ENCODE peak calls at places on chromosomes 7 and 10, in seven cellular contexts. J, Z, S, P, Q, A and N are unnamed samples.
A peak's percentile ranks its signal among the peaks of the same experiment; 100 is the strongest.

GRCh38 chr10:62323751-62324150 is 50.4 kb upstream of the ZNF365 start:
- DNase-seq in J (no peak), Z (no peak), S (peak; percentile 19), P (no peak), Q (no peak), A (no peak), N (peak; percentile 15)

GRCh38 chr7:95246935-95247370 is 77.4 kb downstream of the PON1 start:
- DNase-seq in J (peak; percentile 70), Z (peak; percentile 86), S (peak; percentile 6), P (peak; percentile 67), Q (no peak), A (peak; percentile 25), N (peak; percentile 50)

GRCh38 chr10:101467286-101467770 is 113.4 kb downstream of the BTRC start:
- DNase-seq in J (no peak), Z (peak; percentile 83), S (peak; percentile 26), P (peak; percentile 56), Q (peak; percentile 7), A (no peak), N (peak; percentile 75)

GRCh38 chr7:142327555-142327954 is 69.7 kb upstream of the PRSS58 start:
- DNase-seq in J (no peak), Z (no peak), S (no peak), P (peak; percentile 92), Q (no peak), A (no peak), N (no peak)

GRCh38 chr10:86400705-86401587 is 34.4 kb upstream of the GRID1 start:
- DNase-seq in J (peak; percentile 81), Z (no peak), S (no peak), P (peak; percentile 72), Q (peak; percentile 71), A (peak; percentile 80), N (peak; percentile 28)

GRCh38 chr7:80890391-80890790 is 28.5 kb downstream of the SEMA3C start:
- DNase-seq in J (no peak), Z (peak; percentile 75), S (no peak), P (no peak), Q (no peak), A (no peak), N (no peak)

GRCh38 chr7:133695976-133696531 is 431.1 kb upstream of the LRGUK start:
- DNase-seq in J (no peak), Z (no peak), S (no peak), P (no peak), Q (no peak), A (no peak), N (no peak)

GRCh38 chr7:143202161-143202560 is 18.9 kb downstream of the TAS2R39 start:
- DNase-seq in J (no peak), Z (no peak), S (no peak), P (no peak), Q (no peak), A (no peak), N (no peak)

GRCh38 chr10:128875955-128876354 is 591.1 kb upstream of the MGMT start:
- DNase-seq in J (peak; percentile 77), Z (peak; percentile 45), S (no peak), P (no peak), Q (no peak), A (no peak), N (peak; percentile 3)

GRCh38 chr10:29955308-29955935 is 104.0 kb downstream of the JCAD start:
- DNase-seq in J (no peak), Z (no peak), S (no peak), P (no peak), Q (no peak), A (no peak), N (peak; percentile 13)

GRCh38 chr7:106915873-106916272 is 50.8 kb downstream of the PIK3CG start:
- DNase-seq in J (no peak), Z (no peak), S (no peak), P (no peak), Q (no peak), A (no peak), N (no peak)

GRCh38 chr10:92594194-92594593 is 1.3 kb downstream of the KIF11 start:
- DNase-seq in J (no peak), Z (no peak), S (no peak), P (no peak), Q (no peak), A (no peak), N (peak; percentile 5)

GRCh38 chr10:19815478-19816419 is 483 bp upstream of the PLXDC2 start:
- DNase-seq in J (peak; percentile 91), Z (peak; percentile 85), S (no peak), P (peak; percentile 58), Q (no peak), A (peak; percentile 40), N (peak; percentile 24)

GRCh38 chr10:19816420-19817250 is at the start of gene PLXDC2:
- DNase-seq in J (peak; percentile 77), Z (peak; percentile 66), S (no peak), P (peak; percentile 16), Q (no peak), A (peak; percentile 18), N (peak; percentile 65)

GRCh38 chr10:19817251-19818046 is 1.2 kb downstream of the PLXDC2 start:
- DNase-seq in J (peak; percentile 72), Z (peak; percentile 34), S (no peak), P (peak; percentile 11), Q (no peak), A (peak; percentile 29), N (peak; percentile 10)

GRCh38 chr10:19815036-19815435 is 1.2 kb upstream of the PLXDC2 start:
- DNase-seq in J (no peak), Z (no peak), S (no peak), P (no peak), Q (no peak), A (no peak), N (no peak)

DNA sequence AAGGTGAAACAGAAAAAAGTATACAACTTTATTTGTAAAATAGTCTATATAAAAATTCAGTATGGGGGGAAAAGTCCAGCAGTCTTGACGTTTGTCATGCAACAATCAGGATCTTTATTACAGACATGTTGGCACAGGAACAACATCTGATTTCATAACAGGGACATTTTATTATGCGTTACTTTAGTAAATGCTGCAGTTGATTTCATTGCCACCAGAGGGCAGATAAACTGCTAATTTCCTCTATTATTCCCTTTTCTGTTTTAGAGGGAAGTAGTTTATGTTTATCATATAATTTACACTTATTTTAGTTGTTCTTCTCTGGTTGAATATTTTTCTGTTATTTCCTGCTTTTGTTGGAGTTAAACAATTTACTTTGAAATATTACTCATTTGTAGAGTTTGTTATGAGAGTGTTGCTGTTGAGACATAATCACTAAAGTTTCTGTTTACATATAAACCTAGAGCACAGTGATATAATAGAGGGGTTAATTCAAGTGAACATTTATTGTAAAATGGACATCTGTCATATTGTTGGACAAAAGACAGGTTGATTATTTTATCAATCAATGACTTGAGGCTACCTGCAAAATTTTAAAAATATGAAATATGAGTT is 3.3 kb downstream of the PLXDC2 start:
- DNase-seq in J (no peak), Z (peak; percentile 76), S (no peak), P (no peak), Q (no peak), A (no peak), N (peak; percentile 66)
- H3K4me3 ChIP-seq in J (peak overlapping the region; percentile 87), Z (peak overlapping the region; percentile 70), S (no peak overlapping the region), P (no peak overlapping the region), Q (no peak overlapping the region), A (no peak overlapping the region), N (no peak overlapping the region)

GRCh38 chr10:24902400-24902728 is 50.0 kb downstream of the PRTFDC1 start:
- DNase-seq in J (no peak), Z (no peak), S (no peak), P (no peak), Q (no peak), A (no peak), N (no peak)

GRCh38 chr10:24901686-24902399 is 50.6 kb downstream of the PRTFDC1 start:
- DNase-seq in J (no peak), Z (peak; percentile 98), S (peak; percentile 77), P (peak; percentile 24), Q (no peak), A (peak; percentile 40), N (peak; percentile 93)

GRCh38 chr10:24907956-24908355 is 44.5 kb downstream of the PRTFDC1 start:
- DNase-seq in J (no peak), Z (no peak), S (no peak), P (no peak), Q (no peak), A (no peak), N (no peak)

GRCh38 chr10:24906372-24906771 is 46.0 kb downstream of the PRTFDC1 start:
- DNase-seq in J (no peak), Z (no peak), S (no peak), P (no peak), Q (no peak), A (no peak), N (no peak)

DNA sequence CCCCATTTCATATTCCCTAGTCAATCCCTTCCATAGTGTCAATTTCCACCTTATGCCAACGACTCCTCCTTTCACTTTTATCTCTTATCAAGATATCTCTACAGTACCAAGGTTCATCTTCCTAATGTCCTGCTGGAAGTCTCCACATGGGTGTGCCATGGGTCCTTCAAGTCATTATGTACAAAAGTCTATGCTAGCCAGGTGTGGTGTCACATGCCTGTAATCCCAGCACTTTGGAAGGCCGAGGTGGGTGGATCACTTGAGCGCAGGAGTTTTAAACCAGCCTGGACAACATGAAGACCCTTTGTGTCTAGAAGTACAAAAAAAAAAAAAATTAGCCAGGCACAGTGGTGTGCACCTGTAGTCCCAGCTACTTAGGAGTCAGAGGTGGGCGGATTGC is 47.6 kb downstream of the PRTFDC1 start:
- DNase-seq in J (no peak), Z (no peak), S (no peak), P (no peak), Q (no peak), A (no peak), N (no peak)
- TF ChIP-seq CTCF in J (no peak), Z (no peak), S (no peak), P (no peak), Q (no peak), A (no peak), N (no peak)

GRCh38 chr10:21811245-21811585 is 192.3 kb downstream of the DNAJC1 start:
- DNase-seq in J (no peak), Z (no peak), S (no peak), P (no peak), Q (no peak), A (no peak), N (no peak)

GRCh38 chr10:21810582-21811244 is 192.8 kb downstream of the DNAJC1 start:
- DNase-seq in J (no peak), Z (no peak), S (no peak), P (no peak), Q (no peak), A (no peak), N (no peak)

GRCh38 chr10:21808525-21808924 is 195.0 kb downstream of the DNAJC1 start:
- DNase-seq in J (no peak), Z (no peak), S (no peak), P (no peak), Q (no peak), A (no peak), N (no peak)

GRCh38 chr10:21803374-21803773 is 200.2 kb downstream of the DNAJC1 start:
- DNase-seq in J (no peak), Z (no peak), S (no peak), P (no peak), Q (no peak), A (no peak), N (no peak)

GRCh38 chr10:21807162-21807561 is 196.4 kb downstream of the DNAJC1 start:
- DNase-seq in J (no peak), Z (no peak), S (no peak), P (peak; percentile 42), Q (no peak), A (no peak), N (no peak)
- H3K4me3 ChIP-seq in J (no peak overlapping the region), Z (no peak overlapping the region), S (no peak overlapping the region), P (no peak overlapping the region), Q (no peak overlapping the region), A (no peak overlapping the region), N (no peak overlapping the region)

DNA sequence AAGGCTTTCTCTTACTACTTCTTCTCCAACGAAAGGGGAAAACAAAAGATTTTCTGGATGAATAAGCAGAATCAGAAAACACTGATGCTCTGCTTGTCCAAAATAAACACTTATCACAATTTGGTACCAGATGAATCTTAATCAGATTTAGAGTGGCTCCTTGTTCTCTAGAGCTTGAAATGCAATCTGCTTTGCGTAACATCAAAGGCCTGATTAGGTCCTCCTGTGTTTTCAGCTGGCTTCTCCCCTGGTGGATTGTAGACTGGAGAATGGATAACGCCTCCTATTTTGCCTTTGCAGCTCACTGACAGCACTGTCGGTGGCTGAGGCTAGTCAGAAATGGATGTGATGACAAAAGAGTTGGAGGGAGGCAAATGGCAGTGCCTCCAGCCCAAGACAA is 91.2 kb downstream of the FAM13C start:
- DNase-seq in J (no peak), Z (no peak), S (no peak), P (no peak), Q (no peak), A (no peak), N (no peak)
- TF ChIP-seq CTCF in J (no peak), Z (no peak), S (no peak), P (no peak), Q (no peak), A (no peak), N (no peak)